ENCODE peak calls at places on chromosome 7, in nine cellular contexts. R is IMR-90; E is keratinocyte; Z is left lung; B is aorta; I is CD8-positive, alpha-beta T cell; F is stomach; M is tibial artery; O is sigmoid colon. W is an unnamed sample.

GRCh38 chr7:46945328-46945727 is 636.6 kb downstream of the TNS3 start:
- DNase-seq in R (no peak), E (no peak), Z (no peak), B (no peak), I (no peak), F (no peak), M (no peak), O (no peak), W (no peak)

GRCh38 chr7:21960922-21961321 is 15.2 kb upstream of the CDCA7L start:
- DNase-seq in R (peak; percentile 83), E (no peak), Z (no peak), B (no peak), I (no peak), F (no peak), M (no peak), O (no peak), W (no peak)

GRCh38 chr7:6637544-6638229 is 569 bp downstream of the ZNF316 start:
- DNase-seq in R (peak; percentile 8), E (no peak), Z (peak; percentile 86), B (no peak), I (peak; percentile 54), F (no peak), M (peak; percentile 59), O (no peak), W (peak; percentile 69)

GRCh38 chr7:27181795-27182275 is 3.2 kb downstream of the HOXA11 start:
- DNase-seq in R (no peak), E (no peak), Z (peak; percentile 29), B (no peak), I (no peak), F (peak; percentile 5), M (peak; percentile 66), O (peak; percentile 72), W (peak; percentile 7)

GRCh38 chr7:117020605-117021002 is 67.3 kb downstream of the ST7 start:
- DNase-seq in R (no peak), E (no peak), Z (no peak), B (no peak), I (no peak), F (no peak), M (no peak), O (no peak), W (no peak)

GRCh38 chr7:48289661-48290060 is 118.4 kb downstream of the ABCA13 start:
- DNase-seq in R (no peak), E (no peak), Z (no peak), B (no peak), I (no peak), F (no peak), M (no peak), O (no peak), W (no peak)

GRCh38 chr7:141043621-141044020 is 28.9 kb upstream of the MRPS33 start:
- DNase-seq in R (no peak), E (no peak), Z (no peak), B (no peak), I (no peak), F (no peak), M (no peak), O (no peak), W (no peak)

GRCh38 chr7:140726304-140726703 is 29.8 kb downstream of the NDUFB2 start:
- DNase-seq in R (peak; percentile 23), E (no peak), Z (no peak), B (no peak), I (no peak), F (no peak), M (no peak), O (no peak), W (no peak)

GRCh38 chr7:64849924-64850499 is 53.1 kb upstream of the ZNF273 start:
- DNase-seq in R (no peak), E (no peak), Z (no peak), B (no peak), I (no peak), F (no peak), M (no peak), O (no peak), W (no peak)

GRCh38 chr7:128408709-128409434 is 910 bp downstream of the IMPDH1 start:
- DNase-seq in R (peak; percentile 31), E (no peak), Z (peak; percentile 78), B (peak; percentile 59), I (no peak), F (no peak), M (peak; percentile 60), O (peak; percentile 80), W (peak; percentile 46)

GRCh38 chr7:114481995-114482394 is 67.4 kb downstream of the FOXP2 start:
- DNase-seq in R (peak; percentile 69), E (no peak), Z (no peak), B (no peak), I (no peak), F (no peak), M (no peak), O (no peak), W (no peak)

GRCh38 chr7:123972045-123972444 is 47.0 kb downstream of the SPAM1 start:
- DNase-seq in R (no peak), E (no peak), Z (no peak), B (no peak), I (no peak), F (no peak), M (no peak), O (no peak), W (no peak)
- H3K4me1 ChIP-seq in R (no peaks in the 10 kb centered on the region), E (peaks cover 5% of the 10 kb centered on the region), Z (no peaks in the 10 kb centered on the region), B (no peaks in the 10 kb centered on the region), I (no peaks in the 10 kb centered on the region), F (no peaks in the 10 kb centered on the region), M (no peaks in the 10 kb centered on the region), O (no peaks in the 10 kb centered on the region), W (no peaks in the 10 kb centered on the region)

GRCh38 chr7:33907625-33908024 is 2.3 kb downstream of the BMPER start:
- DNase-seq in R (no peak), E (no peak), Z (no peak), B (no peak), I (no peak), F (no peak), M (no peak), O (no peak), W (no peak)

GRCh38 chr7:33909312-33909711 is 4.0 kb downstream of the BMPER start:
- DNase-seq in R (no peak), E (no peak), Z (no peak), B (no peak), I (no peak), F (no peak), M (no peak), O (no peak), W (no peak)

GRCh38 chr7:33904680-33905388 is 505 bp upstream of the BMPER start:
- DNase-seq in R (peak; percentile 59), E (no peak), Z (peak; percentile 81), B (no peak), I (no peak), F (peak; percentile 40), M (peak; percentile 69), O (peak; percentile 68), W (peak; percentile 44)

GRCh38 chr7:33905389-33906032 is at the start of gene BMPER:
- DNase-seq in R (peak; percentile 19), E (no peak), Z (peak; percentile 78), B (no peak), I (no peak), F (peak; percentile 49), M (peak; percentile 63), O (peak; percentile 73), W (peak; percentile 41)

DNA sequence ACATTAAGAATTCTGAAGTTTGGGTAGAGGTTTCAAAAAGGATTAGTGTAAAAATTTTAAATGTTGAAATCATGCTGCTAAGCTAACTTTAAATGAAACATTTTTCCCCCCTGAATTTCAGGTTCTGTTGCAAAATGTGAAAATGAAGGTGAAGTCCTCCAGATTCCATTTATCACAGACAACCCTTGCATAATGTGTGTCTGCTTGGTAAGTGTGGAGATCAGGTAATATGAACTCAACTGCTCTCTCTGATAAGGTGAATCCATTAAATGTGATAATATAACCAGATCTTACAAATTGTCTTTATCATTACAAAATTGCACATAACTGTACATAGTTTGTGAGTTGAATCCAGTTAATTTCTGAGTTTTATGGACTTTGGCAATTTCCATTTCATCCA is 1.4 kb downstream of the BMPER start:
- DNase-seq in R (no peak), E (no peak), Z (no peak), B (no peak), I (no peak), F (no peak), M (no peak), O (no peak), W (no peak)
- H3K4me3 ChIP-seq in R (no peak overlapping the region), E (no peak overlapping the region), Z (no peak overlapping the region), B (no peak overlapping the region), I (no peak overlapping the region), F (no peak overlapping the region), M (no peak overlapping the region), O (no peak overlapping the region), W (no peak overlapping the region)

DNA sequence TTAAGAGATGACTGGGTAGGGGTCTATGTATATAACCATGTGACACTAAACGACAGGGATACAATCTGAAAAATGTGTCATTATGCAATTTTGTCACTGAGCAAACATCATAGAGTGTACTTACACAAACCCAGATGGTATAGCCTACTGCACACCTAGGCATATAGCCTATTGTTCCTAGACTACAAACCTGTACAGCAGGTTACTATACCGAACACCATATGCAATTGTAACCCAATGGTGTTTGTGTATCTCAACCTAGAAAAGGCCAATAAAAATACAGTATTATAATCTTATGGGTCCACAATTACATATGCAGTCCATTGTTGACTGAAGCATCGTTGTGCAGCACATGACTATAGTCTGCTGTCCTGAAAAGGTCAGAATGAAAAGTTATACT is 22.9 kb downstream of the STRIP2 start:
- DNase-seq in R (no peak), E (no peak), Z (no peak), B (no peak), I (no peak), F (no peak), M (no peak), O (no peak), W (no peak)
- H3K36me3 ChIP-seq in R (no peaks in the 10 kb centered on the region), E (peaks cover 42% of the 10 kb centered on the region), Z (peaks cover 4% of the 10 kb centered on the region), B (no peaks in the 10 kb centered on the region), I (no peaks in the 10 kb centered on the region), F (peaks cover 6% of the 10 kb centered on the region), M (no peaks in the 10 kb centered on the region), O (no peaks in the 10 kb centered on the region), W (peaks cover 42% of the 10 kb centered on the region)

GRCh38 chr7:14850039-14850438 is 52.5 kb downstream of the DGKB start:
- DNase-seq in R (peak; percentile 20), E (no peak), Z (no peak), B (no peak), I (no peak), F (no peak), M (no peak), O (no peak), W (no peak)

GRCh38 chr7:14855033-14855794 is 47.3 kb downstream of the DGKB start:
- DNase-seq in R (no peak), E (no peak), Z (no peak), B (no peak), I (no peak), F (no peak), M (no peak), O (no peak), W (no peak)

GRCh38 chr7:14846405-14846804 is 56.1 kb downstream of the DGKB start:
- DNase-seq in R (no peak), E (no peak), Z (no peak), B (no peak), I (no peak), F (no peak), M (no peak), O (no peak), W (no peak)

GRCh38 chr7:14854471-14854870 is 48.1 kb downstream of the DGKB start:
- DNase-seq in R (no peak), E (no peak), Z (no peak), B (no peak), I (no peak), F (no peak), M (no peak), O (no peak), W (no peak)

DNA sequence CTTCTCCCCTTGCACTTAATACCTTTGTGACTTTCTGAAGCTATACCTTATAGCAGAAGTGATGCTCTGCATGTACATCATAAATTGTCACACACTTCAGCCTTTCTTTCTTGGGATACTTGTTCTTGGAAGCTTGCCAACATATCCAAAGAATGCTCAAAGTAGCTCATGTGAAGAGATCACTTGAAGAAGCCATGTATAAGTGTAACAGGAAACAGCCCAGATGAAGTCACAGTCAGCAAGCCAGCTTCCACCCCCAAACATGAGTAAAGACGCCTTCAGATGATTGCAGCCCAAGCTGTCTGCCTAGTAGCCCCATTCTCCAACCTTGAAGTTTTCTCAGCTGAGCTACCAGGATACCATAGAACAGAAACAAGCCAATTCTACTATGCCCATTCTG is 50.9 kb downstream of the DGKB start:
- DNase-seq in R (peak; percentile 12), E (no peak), Z (no peak), B (no peak), I (no peak), F (no peak), M (no peak), O (no peak), W (no peak)
- H3K4me1 ChIP-seq in R (no peaks in the 10 kb centered on the region), E (no peaks in the 10 kb centered on the region), Z (no peaks in the 10 kb centered on the region), B (no peaks in the 10 kb centered on the region), I (no peaks in the 10 kb centered on the region), F (no peaks in the 10 kb centered on the region), M (no peaks in the 10 kb centered on the region), O (no peaks in the 10 kb centered on the region), W (no peaks in the 10 kb centered on the region)

W was measured in HAP-1.